ENCODE peak calls at places on chromosomes 12 and 14, in seven cellular contexts. One of them, this sample, is unnamed.
A peak's percentile ranks its signal among the peaks of the same experiment; 100 is the strongest.

GRCh38 chr12:107731376-107731775 is 29.6 kb downstream of the PRDM4 start:
- DNase-seq in IMR-90: no peak
- DNase-seq in body of pancreas: no peak
- DNase-seq in A549: no peak
- DNase-seq in ovary: no peak
- DNase-seq in vagina: no peak
- DNase-seq in uterus: no peak
- DNase-seq in this sample: no peak

GRCh38 chr14:20413785-20414117 is 450 bp upstream of the TEP1 start:
- DNase-seq in IMR-90: no peak
- DNase-seq in body of pancreas: no peak
- DNase-seq in A549: no peak
- DNase-seq in ovary: no peak
- DNase-seq in vagina: no peak
- DNase-seq in uterus: no peak
- DNase-seq in this sample: no peak

GRCh38 chr12:100043657-100044056 is 58.9 kb upstream of the ANKS1B start:
- DNase-seq in IMR-90: no peak
- DNase-seq in body of pancreas: no peak
- DNase-seq in A549: no peak
- DNase-seq in ovary: no peak
- DNase-seq in vagina: no peak
- DNase-seq in uterus: no peak
- DNase-seq in this sample: no peak

GRCh38 chr14:98477935-98478334 is 794.1 kb downstream of the BCL11B start:
- DNase-seq in IMR-90: no peak
- DNase-seq in body of pancreas: no peak
- DNase-seq in A549: no peak
- DNase-seq in ovary: no peak
- DNase-seq in vagina: no peak
- DNase-seq in uterus: no peak
- DNase-seq in this sample: no peak

GRCh38 chr12:109098142-109098652 is 800 bp downstream of the UNG start:
- DNase-seq in IMR-90: peak; percentile 60
- DNase-seq in body of pancreas: peak; percentile 65
- DNase-seq in A549: peak; percentile 22
- DNase-seq in ovary: peak; percentile 77
- DNase-seq in vagina: no peak
- DNase-seq in uterus: no peak
- DNase-seq in this sample: peak; percentile 87

GRCh38 chr12:91178801-91179200 is 3.8 kb downstream of the DCN start:
- DNase-seq in IMR-90: no peak
- DNase-seq in body of pancreas: no peak
- DNase-seq in A549: no peak
- DNase-seq in ovary: no peak
- DNase-seq in vagina: no peak
- DNase-seq in uterus: no peak
- DNase-seq in this sample: no peak

GRCh38 chr14:90568405-90568804 is 171.6 kb downstream of the CALM1 start:
- DNase-seq in IMR-90: no peak
- DNase-seq in body of pancreas: no peak
- DNase-seq in A549: no peak
- DNase-seq in ovary: no peak
- DNase-seq in vagina: no peak
- DNase-seq in uterus: no peak
- DNase-seq in this sample: peak; percentile 60

GRCh38 chr12:51898937-51899336 is 8.4 kb upstream of the ACVRL1 start:
- DNase-seq in IMR-90: peak; percentile 69
- DNase-seq in body of pancreas: no peak
- DNase-seq in A549: no peak
- DNase-seq in ovary: no peak
- DNase-seq in vagina: no peak
- DNase-seq in uterus: no peak
- DNase-seq in this sample: peak; percentile 20

GRCh38 chr12:3641428-3641883 is 111.5 kb downstream of the CRACR2A start:
- DNase-seq in IMR-90: peak; percentile 36
- DNase-seq in body of pancreas: no peak
- DNase-seq in A549: no peak
- DNase-seq in ovary: no peak
- DNase-seq in vagina: no peak
- DNase-seq in uterus: no peak
- DNase-seq in this sample: no peak

GRCh38 chr12:57522887-57523705 is 472 bp downstream of the MBD6 start:
- DNase-seq in IMR-90: peak; percentile 49
- DNase-seq in body of pancreas: peak; percentile 58
- DNase-seq in A549: no peak
- DNase-seq in ovary: peak; percentile 72
- DNase-seq in vagina: peak; percentile 95
- DNase-seq in uterus: peak; percentile 66
- DNase-seq in this sample: peak; percentile 86

GRCh38 chr14:37973031-37973908 is 234.4 kb upstream of the SSTR1 start:
- DNase-seq in IMR-90: no peak
- DNase-seq in body of pancreas: no peak
- DNase-seq in A549: no peak
- DNase-seq in ovary: no peak
- DNase-seq in vagina: no peak
- DNase-seq in uterus: no peak
- DNase-seq in this sample: no peak

GRCh38 chr12:90794212-90794611 is 160.8 kb downstream of the CCER1 start:
- DNase-seq in IMR-90: no peak
- DNase-seq in body of pancreas: no peak
- DNase-seq in A549: no peak
- DNase-seq in ovary: no peak
- DNase-seq in vagina: no peak
- DNase-seq in uterus: no peak
- DNase-seq in this sample: no peak

GRCh38 chr12:27711312-27711682 is 665 bp downstream of the MRPS35 start:
- DNase-seq in IMR-90: no peak
- DNase-seq in body of pancreas: no peak
- DNase-seq in A549: no peak
- DNase-seq in ovary: no peak
- DNase-seq in vagina: no peak
- DNase-seq in uterus: no peak
- DNase-seq in this sample: no peak

GRCh38 chr14:46573518-46573917 is 78.1 kb downstream of the RPL10L start:
- DNase-seq in IMR-90: no peak
- DNase-seq in body of pancreas: no peak
- DNase-seq in A549: no peak
- DNase-seq in ovary: no peak
- DNase-seq in vagina: no peak
- DNase-seq in uterus: no peak
- DNase-seq in this sample: no peak

GRCh38 chr12:120181991-120182631 is 12.4 kb downstream of the GCN1 start:
- DNase-seq in IMR-90: peak; percentile 74
- DNase-seq in body of pancreas: no peak
- DNase-seq in A549: no peak
- DNase-seq in ovary: no peak
- DNase-seq in vagina: no peak
- DNase-seq in uterus: no peak
- DNase-seq in this sample: no peak

GRCh38 chr14:35355981-35356839 is 48.3 kb downstream of the NFKBIA start:
- DNase-seq in IMR-90: peak; percentile 58
- DNase-seq in body of pancreas: no peak
- DNase-seq in A549: no peak
- DNase-seq in ovary: no peak
- DNase-seq in vagina: no peak
- DNase-seq in uterus: no peak
- DNase-seq in this sample: no peak

GRCh38 chr12:92381856-92382255 is 236.2 kb upstream of the BTG1 start:
- DNase-seq in IMR-90: no peak
- DNase-seq in body of pancreas: no peak
- DNase-seq in A549: no peak
- DNase-seq in ovary: no peak
- DNase-seq in vagina: no peak
- DNase-seq in uterus: no peak
- DNase-seq in this sample: no peak

GRCh38 chr14:69429643-69430042 is 31.2 kb downstream of the SLC39A9 start:
- DNase-seq in IMR-90: no peak
- DNase-seq in body of pancreas: no peak
- DNase-seq in A549: no peak
- DNase-seq in ovary: no peak
- DNase-seq in vagina: no peak
- DNase-seq in uterus: no peak
- DNase-seq in this sample: no peak

GRCh38 chr12:43761535-43761934 is 2.8 kb downstream of the IRAK4 start:
- DNase-seq in IMR-90: no peak
- DNase-seq in body of pancreas: no peak
- DNase-seq in A549: no peak
- DNase-seq in ovary: no peak
- DNase-seq in vagina: no peak
- DNase-seq in uterus: no peak
- DNase-seq in this sample: no peak

GRCh38 chr12:10395390-10395998 is 5.7 kb upstream of the KLRK1 start:
- DNase-seq in IMR-90: peak; percentile 71
- DNase-seq in body of pancreas: no peak
- DNase-seq in A549: peak; percentile 38
- DNase-seq in ovary: peak; percentile 32
- DNase-seq in vagina: no peak
- DNase-seq in uterus: no peak
- DNase-seq in this sample: peak; percentile 71

GRCh38 chr14:89719371-89720075 is 235.0 kb downstream of the EFCAB11 start:
- DNase-seq in IMR-90: no peak
- DNase-seq in body of pancreas: no peak
- DNase-seq in A549: no peak
- DNase-seq in ovary: no peak
- DNase-seq in vagina: peak; percentile 52
- DNase-seq in uterus: no peak
- DNase-seq in this sample: no peak

GRCh38 chr12:128684357-128684756 is 139.4 kb downstream of the SLC15A4 start:
- DNase-seq in IMR-90: no peak
- DNase-seq in body of pancreas: no peak
- DNase-seq in A549: no peak
- DNase-seq in ovary: no peak
- DNase-seq in vagina: no peak
- DNase-seq in uterus: peak; percentile 51
- DNase-seq in this sample: no peak

GRCh38 chr12:52495385-52495784 is 2.3 kb upstream of the KRT6A start:
- DNase-seq in IMR-90: no peak
- DNase-seq in body of pancreas: no peak
- DNase-seq in A549: peak; percentile 41
- DNase-seq in ovary: no peak
- DNase-seq in vagina: no peak
- DNase-seq in uterus: no peak
- DNase-seq in this sample: no peak

GRCh38 chr12:128801879-128802391 is 21.8 kb downstream of the SLC15A4 start:
- DNase-seq in IMR-90: peak; percentile 78
- DNase-seq in body of pancreas: no peak
- DNase-seq in A549: no peak
- DNase-seq in ovary: no peak
- DNase-seq in vagina: no peak
- DNase-seq in uterus: no peak
- DNase-seq in this sample: peak; percentile 14

GRCh38 chr12:50042693-50043092 is 14.7 kb upstream of the ASIC1 start:
- DNase-seq in IMR-90: no peak
- DNase-seq in body of pancreas: no peak
- DNase-seq in A549: no peak
- DNase-seq in ovary: no peak
- DNase-seq in vagina: no peak
- DNase-seq in uterus: no peak
- DNase-seq in this sample: no peak

GRCh38 chr14:102955636-102956035 is 33.2 kb downstream of the AMN start:
- DNase-seq in IMR-90: no peak
- DNase-seq in body of pancreas: no peak
- DNase-seq in A549: no peak
- DNase-seq in ovary: no peak
- DNase-seq in vagina: no peak
- DNase-seq in uterus: no peak
- DNase-seq in this sample: no peak

GRCh38 chr14:75249251-75249957 is 29.2 kb upstream of the FOS start:
- DNase-seq in IMR-90: no peak
- DNase-seq in body of pancreas: peak; percentile 30
- DNase-seq in A549: no peak
- DNase-seq in ovary: no peak
- DNase-seq in vagina: no peak
- DNase-seq in uterus: no peak
- DNase-seq in this sample: no peak

GRCh38 chr12:10305411-10305810 is 2.3 kb upstream of the KLRD1 start:
- DNase-seq in IMR-90: no peak
- DNase-seq in body of pancreas: no peak
- DNase-seq in A549: no peak
- DNase-seq in ovary: no peak
- DNase-seq in vagina: no peak
- DNase-seq in uterus: no peak
- DNase-seq in this sample: no peak

GRCh38 chr12:56333197-56333678 is 562 bp downstream of the PAN2 start:
- DNase-seq in IMR-90: no peak
- DNase-seq in body of pancreas: peak; percentile 23
- DNase-seq in A549: peak; percentile 31
- DNase-seq in ovary: peak; percentile 15
- DNase-seq in vagina: no peak
- DNase-seq in uterus: no peak
- DNase-seq in this sample: no peak
- TF ChIP-seq POLR2A in IMR-90: no peak
- TF ChIP-seq POLR2A in body of pancreas: no peak
- TF ChIP-seq POLR2A in A549: no peak
- TF ChIP-seq POLR2A in ovary: no peak
- TF ChIP-seq POLR2A in vagina: no peak
- TF ChIP-seq POLR2A in uterus: no peak
- TF ChIP-seq POLR2A in this sample: no peak

GRCh38 chr12:11672833-11673232 is 23.4 kb downstream of the ETV6 start:
- DNase-seq in IMR-90: no peak
- DNase-seq in body of pancreas: no peak
- DNase-seq in A549: no peak
- DNase-seq in ovary: peak; percentile 25
- DNase-seq in vagina: no peak
- DNase-seq in uterus: no peak
- DNase-seq in this sample: no peak
- H3K4me1 ChIP-seq in IMR-90: peaks cover 14% of the 10 kb centered on the region
- H3K4me1 ChIP-seq in body of pancreas: peaks cover 18% of the 10 kb centered on the region
- H3K4me1 ChIP-seq in A549: no peaks in the 10 kb centered on the region
- H3K4me1 ChIP-seq in ovary: peaks cover 14% of the 10 kb centered on the region
- H3K4me1 ChIP-seq in vagina: peaks cover 38% of the 10 kb centered on the region
- H3K4me1 ChIP-seq in uterus: no peaks in the 10 kb centered on the region
- H3K4me1 ChIP-seq in this sample: peaks cover 98% of the 10 kb centered on the region

GRCh38 chr14:77063581-77064289 is 34.3 kb upstream of the CIPC start:
- DNase-seq in IMR-90: peak; percentile 83
- DNase-seq in body of pancreas: no peak
- DNase-seq in A549: no peak
- DNase-seq in ovary: no peak
- DNase-seq in vagina: no peak
- DNase-seq in uterus: no peak
- DNase-seq in this sample: no peak
- TF ChIP-seq POLR2A in IMR-90: no peak
- TF ChIP-seq POLR2A in body of pancreas: no peak
- TF ChIP-seq POLR2A in A549: no peak
- TF ChIP-seq POLR2A in ovary: no peak
- TF ChIP-seq POLR2A in vagina: no peak
- TF ChIP-seq POLR2A in uterus: no peak
- TF ChIP-seq POLR2A in this sample: no peak

GRCh38 chr14:60790850-60791249 is 56.3 kb downstream of the MNAT1 start:
- DNase-seq in IMR-90: no peak
- DNase-seq in body of pancreas: no peak
- DNase-seq in A549: no peak
- DNase-seq in ovary: no peak
- DNase-seq in vagina: no peak
- DNase-seq in uterus: no peak
- DNase-seq in this sample: no peak

GRCh38 chr14:60800409-60800808 is 65.8 kb downstream of the MNAT1 start:
- DNase-seq in IMR-90: no peak
- DNase-seq in body of pancreas: no peak
- DNase-seq in A549: no peak
- DNase-seq in ovary: no peak
- DNase-seq in vagina: no peak
- DNase-seq in uterus: no peak
- DNase-seq in this sample: no peak

GRCh38 chr14:60796434-60796833 is 61.9 kb downstream of the MNAT1 start:
- DNase-seq in IMR-90: no peak
- DNase-seq in body of pancreas: no peak
- DNase-seq in A549: no peak
- DNase-seq in ovary: no peak
- DNase-seq in vagina: no peak
- DNase-seq in uterus: no peak
- DNase-seq in this sample: no peak
- H3K4me1 ChIP-seq in IMR-90: no peaks in the 10 kb centered on the region
- H3K4me1 ChIP-seq in body of pancreas: no peaks in the 10 kb centered on the region
- H3K4me1 ChIP-seq in A549: peaks cover 4% of the 10 kb centered on the region
- H3K4me1 ChIP-seq in ovary: no peaks in the 10 kb centered on the region
- H3K4me1 ChIP-seq in vagina: no peaks in the 10 kb centered on the region
- H3K4me1 ChIP-seq in uterus: no peaks in the 10 kb centered on the region
- H3K4me1 ChIP-seq in this sample: no peaks in the 10 kb centered on the region